ENCODE peak calls at places on chromosomes 13 and 19, in five cellular contexts. O, T, W, S and K are unnamed samples.

GRCh38 chr13:46172531-46172991 is 9.4 kb downstream of the LCP1 start:
- DNase-seq in S (peak; percentile 23), W (peak; percentile 56), T (peak; percentile 91), O (no peak), K (peak; percentile 61)

GRCh38 chr13:77918391-77919261 is at the start of gene EDNRB:
- DNase-seq in S (no peak), W (peak; percentile 7), T (no peak), O (peak; percentile 59), K (no peak)

GRCh38 chr13:34886476-34886875 is 55.6 kb upstream of the NBEA start:
- DNase-seq in S (no peak), W (no peak), T (no peak), O (no peak), K (no peak)

GRCh38 chr19:6533000-6533328 is 2.1 kb downstream of the TNFSF9 start:
- DNase-seq in W (no peak), O (no peak), S (no peak), T (no peak), K (no peak)

GRCh38 chr19:12881172-12881808 is at the start of gene DNASE2:
- DNase-seq in T (peak; percentile 93), W (peak; percentile 97), O (peak; percentile 96), S (peak; percentile 80), K (peak; percentile 85)

GRCh38 chr13:66508153-66508909 is 721.8 kb downstream of the PCDH9 start:
- DNase-seq in S (no peak), O (no peak), W (no peak), T (no peak), K (no peak)

GRCh38 chr19:38556521-38557174 is 61.1 kb downstream of the MAP4K1 start:
- DNase-seq in O (no peak), T (peak; percentile 53), S (no peak), W (no peak), K (no peak)

GRCh38 chr19:34493038-34493648 is 11.6 kb downstream of the WTIP start:
- DNase-seq in O (no peak), W (no peak), T (no peak), S (no peak), K (no peak)

GRCh38 chr13:105918842-105919741 is 616.4 kb downstream of the EFNB2 start:
- DNase-seq in W (no peak), O (no peak), S (no peak), T (no peak), K (no peak)

GRCh38 chr19:5192568-5192967 is 148.0 kb downstream of the PTPRS start:
- DNase-seq in W (no peak), T (no peak), O (no peak), S (no peak), K (no peak)

GRCh38 chr13:46682015-46682414 is 114.9 kb downstream of the ESD start:
- DNase-seq in O (no peak), T (no peak), W (no peak), S (no peak), K (no peak)

GRCh38 chr19:11781295-11782057 is 14.7 kb downstream of the ZNF441 start:
- DNase-seq in S (no peak), O (no peak), T (no peak), W (no peak), K (no peak)

GRCh38 chr13:97266328-97266727 is 44.2 kb downstream of the MBNL2 start:
- DNase-seq in T (no peak), S (no peak), O (no peak), W (no peak), K (no peak)

GRCh38 chr19:2089001-2089711 is 7.0 kb downstream of the MOB3A start:
- DNase-seq in T (peak; percentile 32), O (no peak), W (peak; percentile 48), S (no peak), K (no peak)

GRCh38 chr13:64767054-64767453 is 2463.1 kb downstream of the PCDH9 start:
- DNase-seq in O (no peak), S (no peak), W (no peak), T (no peak), K (no peak)

GRCh38 chr13:30864352-30865130 is 41.5 kb upstream of the MEDAG start:
- DNase-seq in W (no peak), T (no peak), S (no peak), O (no peak), K (no peak)

GRCh38 chr13:40681341-40682051 is 15.1 kb upstream of the FOXO1 start:
- DNase-seq in S (no peak), T (no peak), O (no peak), W (no peak), K (no peak)